ENCODE peak calls at places on chromosomes 3 and 15, in nine cellular contexts. L is NCI-H460; H is CD8-positive, alpha-beta T cell; W is heart right ventricle; A is osteocyte; Z is T1000; V is endothelial cell; M is Calu3; I is B cell. P is an unnamed sample.

GRCh38 chr3:47573190-47574172 is 5.2 kb downstream of the CSPG5 start:
- DNase-seq in M (no peak), V (no peak), H (no peak), W (no peak), A (no peak), I (no peak), L (no peak), Z (no peak), P (no peak)

GRCh38 chr3:58013099-58013498 is 4.9 kb downstream of the FLNB start:
- DNase-seq in H (no peak), I (no peak), M (no peak), W (no peak), Z (no peak), A (no peak), V (no peak), L (no peak), P (no peak)

GRCh38 chr15:23645379-23646164 is 2.1 kb downstream of the MAGEL2 start:
- DNase-seq in I (no peak), Z (no peak), A (no peak), L (no peak), V (peak), H (no peak), M (no peak), W (no peak), P (no peak)

GRCh38 chr15:25248583-25249235 is 190.1 kb downstream of the UBE3A start:
- DNase-seq in V (no peak), L (no peak), Z (no peak), W (no peak), M (no peak), I (no peak), A (peak), H (no peak), P (no peak)

GRCh38 chr15:93233710-93234109 is 144.7 kb upstream of the RGMA start:
- DNase-seq in L (no peak), W (no peak), V (no peak), M (no peak), I (no peak), H (no peak), A (peak), Z (no peak), P (no peak)

GRCh38 chr3:142272200-142272891 is 47.0 kb upstream of the GK5 start:
- DNase-seq in A (no peak), V (no peak), L (no peak), I (no peak), M (peak), W (no peak), H (no peak), Z (no peak), P (no peak)

GRCh38 chr15:62067448-62068044 is 769 bp downstream of the C2CD4A start:
- DNase-seq in Z (no peak), M (peak), A (no peak), W (peak), V (peak), I (no peak), H (no peak), L (no peak), P (no peak)

GRCh38 chr3:149655826-149656599 is 1.8 kb downstream of the WWTR1 start:
- DNase-seq in H (no peak), L (no peak), W (no peak), A (no peak), V (no peak), I (no peak), Z (no peak), M (no peak), P (no peak)

GRCh38 chr3:157530637-157531300 is 27.6 kb upstream of the VEPH1 start:
- DNase-seq in A (no peak), H (no peak), Z (no peak), M (no peak), V (no peak), L (no peak), W (no peak), I (no peak), P (no peak)